ENCODE peak calls at places on chromosome X, in seven cellular contexts. X is MM.1S; Q is adrenal gland; J is H1; Y is CD8-positive, alpha-beta T cell; H is ovary; L is transverse colon. P is an unnamed sample.

GRCh38 chrX:18351774-18352173 is 2.7 kb downstream of the SCML2 start:
- DNase-seq in X (no peak), Q (no peak), J (no peak), Y (no peak), H (no peak), L (no peak), P (no peak)

GRCh38 chrX:54825716-54826428 is 18.3 kb downstream of the MAGED2 start:
- DNase-seq in X (peak; percentile 8), Q (no peak), J (no peak), Y (no peak), H (no peak), L (no peak), P (no peak)

GRCh38 chrX:78104447-78105176 is 564 bp downstream of the PGK1 start:
- DNase-seq in X (peak; percentile 53), Q (peak; percentile 60), J (no peak), Y (peak; percentile 17), H (peak; percentile 45), L (peak; percentile 70), P (no peak)

GRCh38 chrX:44157293-44157692 is 184.1 kb upstream of the NDP start:
- DNase-seq in X (no peak), Q (no peak), J (no peak), Y (no peak), H (no peak), L (no peak), P (no peak)

GRCh38 chrX:47628980-47629379 is 750 bp downstream of the CFP start:
- DNase-seq in X (no peak), Q (no peak), J (no peak), Y (no peak), H (no peak), L (no peak), P (no peak)

GRCh38 chrX:38494239-38494823 is 67.0 kb upstream of the TSPAN7 start:
- DNase-seq in X (no peak), Q (no peak), J (no peak), Y (no peak), H (no peak), L (no peak), P (no peak)

GRCh38 chrX:35682481-35682880 is 115.7 kb upstream of the MAGEB16 start:
- DNase-seq in X (no peak), Q (no peak), J (no peak), Y (no peak), H (no peak), L (no peak), P (no peak)

GRCh38 chrX:9189286-9189685 is 155.4 kb upstream of the FAM9B start:
- DNase-seq in X (no peak), Q (no peak), J (no peak), Y (no peak), H (no peak), L (no peak), P (no peak)

GRCh38 chrX:82218361-82218760 is 1016.5 kb downstream of the SH3BGRL start:
- DNase-seq in X (peak; percentile 88), Q (no peak), J (no peak), Y (no peak), H (no peak), L (no peak), P (peak; percentile 22)

GRCh38 chrX:149903889-149904748 is 23.1 kb downstream of the MAGEA8 start:
- DNase-seq in X (peak; percentile 28), Q (no peak), J (no peak), Y (no peak), H (no peak), L (no peak), P (no peak)

GRCh38 chrX:78979789-78980464 is 34.7 kb downstream of the P2RY10 start:
- DNase-seq in X (peak; percentile 35), Q (no peak), J (no peak), Y (no peak), H (no peak), L (no peak), P (no peak)

DNA sequence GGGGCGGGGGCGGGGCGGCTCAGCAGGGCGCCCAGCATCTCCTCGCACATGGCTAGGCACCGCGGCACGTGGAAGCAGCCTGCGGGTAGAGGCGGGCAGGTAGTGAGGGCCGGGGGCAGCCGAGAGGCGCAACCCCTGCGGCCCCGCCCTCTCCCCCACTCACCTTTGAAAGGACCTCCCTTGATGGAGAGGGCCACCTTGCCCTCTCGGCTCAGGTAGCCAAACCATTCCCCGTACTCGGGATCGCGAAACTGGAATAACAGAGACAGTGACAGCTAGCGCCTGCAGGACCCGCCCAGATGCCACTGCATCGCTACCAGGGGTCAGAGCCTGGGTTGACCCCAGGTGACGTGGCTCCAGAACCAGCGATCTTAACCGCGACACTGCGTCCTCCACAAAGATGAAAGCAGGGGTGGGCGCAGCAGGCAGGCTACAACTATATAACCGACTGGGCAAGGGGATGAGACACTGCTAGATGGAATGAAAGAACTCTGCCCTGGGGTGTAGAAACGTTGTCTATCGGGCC is 552 bp upstream of the NAA10 start:
- DNase-seq in X (no peak), Q (no peak), J (no peak), Y (no peak), H (no peak), L (peak; percentile 26), P (no peak)
- H3K4me3 ChIP-seq in X (peak overlapping the region; percentile 25), Q (peak overlapping the region; percentile 95), J (peak overlapping the region; percentile 12), Y (peak overlapping the region; percentile 19), H (peak overlapping the region; percentile 56), L (peak overlapping the region; percentile 70), P (peak overlapping the region; percentile 60)

GRCh38 chrX:98380556-98380955 is 1496.8 kb downstream of the RPA4 start:
- DNase-seq in X (no peak), Q (no peak), J (no peak), Y (no peak), H (no peak), L (no peak), P (no peak)
- H3K4me3 ChIP-seq in X (no peak overlapping the region), Q (no peak overlapping the region), J (no peak overlapping the region), Y (no peak overlapping the region), H (no peak overlapping the region), L (no peak overlapping the region), P (no peak overlapping the region)

GRCh38 chrX:119573222-119573621 is 1.1 kb upstream of the UBE2A start:
- DNase-seq in X (no peak), Q (no peak), J (no peak), Y (no peak), H (no peak), L (no peak), P (no peak)
- H3K4me3 ChIP-seq in X (peak overlapping the region; percentile 68), Q (peak overlapping the region; percentile 51), J (peak overlapping the region; percentile 66), Y (no peak overlapping the region), H (no peak overlapping the region), L (peak overlapping the region; percentile 78), P (peak overlapping the region; percentile 86)

GRCh38 chrX:50827996-50828395 is 14.0 kb upstream of the SHROOM4 start:
- DNase-seq in X (no peak), Q (no peak), J (no peak), Y (no peak), H (no peak), L (no peak), P (no peak)
- H3K4me3 ChIP-seq in X (no peak overlapping the region), Q (no peak overlapping the region), J (no peak overlapping the region), Y (no peak overlapping the region), H (no peak overlapping the region), L (no peak overlapping the region), P (no peak overlapping the region)

GRCh38 chrX:53715336-53715924 is 28.9 kb upstream of the HUWE1 start:
- DNase-seq in X (no peak), Q (no peak), J (no peak), Y (no peak), H (no peak), L (no peak), P (no peak)
- H3K4me3 ChIP-seq in X (no peak overlapping the region), Q (no peak overlapping the region), J (no peak overlapping the region), Y (peak overlapping the region; percentile 30), H (no peak overlapping the region), L (no peak overlapping the region), P (no peak overlapping the region)

GRCh38 chrX:20215565-20215964 is 51.1 kb downstream of the RPS6KA3 start:
- DNase-seq in X (no peak), Q (no peak), J (no peak), Y (no peak), H (no peak), L (no peak), P (no peak)
- H3K4me3 ChIP-seq in X (no peak overlapping the region), Q (no peak overlapping the region), J (no peak overlapping the region), Y (no peak overlapping the region), H (no peak overlapping the region), L (no peak overlapping the region), P (no peak overlapping the region)

P was measured in SK-N-MC.